ENCODE peak calls at places on chromosomes 6 and 20, in eight cellular contexts. H is IMR-90; S is HepG2; L is BJ; C is skeletal muscle cell; T is CD4-positive, CD25-positive, alpha-beta regulatory T cell; W is activated T-helper 1 cell treated with Interleukin-2 at 50 U/mL for 16 hours; A is GM23248. M is an unnamed sample.

GRCh38 chr6:157967486-157967885 is 14.2 kb upstream of the SYNJ2 start:
- DNase-seq in T (no peak), S (no peak), L (no peak), A (no peak), W (no peak), C (no peak), H (no peak), M (no peak)

GRCh38 chr20:25058797-25059486 is 1.0 kb upstream of the ACSS1 start:
- DNase-seq in C (no peak), W (no peak), H (peak; percentile 3), A (peak; percentile 30), T (peak; percentile 22), S (peak; percentile 44), L (no peak), M (no peak)

GRCh38 chr6:51182884-51183283 is 364.2 kb downstream of the TFAP2B start:
- DNase-seq in W (no peak), S (no peak), A (no peak), H (no peak), T (no peak), L (no peak), C (no peak), M (no peak)

GRCh38 chr6:20921533-20921932 is 387.3 kb downstream of the CDKAL1 start:
- DNase-seq in C (peak; percentile 31), L (peak; percentile 23), H (peak; percentile 61), A (peak; percentile 65), S (no peak), W (no peak), T (no peak), M (no peak)

GRCh38 chr6:7098974-7099373 is 8.8 kb upstream of the RREB1 start:
- DNase-seq in L (no peak), W (no peak), T (no peak), A (no peak), S (no peak), C (no peak), H (no peak), M (no peak)

GRCh38 chr6:17413313-17413750 is 19.9 kb downstream of the CAP2 start:
- DNase-seq in C (no peak), S (no peak), T (no peak), H (peak; percentile 91), W (no peak), L (no peak), A (peak; percentile 75), M (no peak)

GRCh38 chr6:103154779-103155572 is 1704.7 kb downstream of the HACE1 start:
- DNase-seq in T (no peak), S (no peak), C (no peak), A (no peak), H (no peak), W (no peak), L (no peak), M (no peak)

GRCh38 chr6:100160913-100161312 is 166.9 kb upstream of the MCHR2 start:
- DNase-seq in S (no peak), H (no peak), T (no peak), C (no peak), W (no peak), L (no peak), A (no peak), M (no peak)

GRCh38 chr6:117491916-117492315 is 9.4 kb downstream of the DCBLD1 start:
- DNase-seq in C (no peak), S (no peak), W (no peak), A (peak; percentile 79), H (peak; percentile 58), L (no peak), T (no peak), M (no peak)

GRCh38 chr6:149896491-149896890 is 1.4 kb downstream of the RAET1E start:
- DNase-seq in L (no peak), H (peak; percentile 52), T (no peak), S (no peak), A (peak; percentile 77), W (no peak), C (no peak), M (no peak)

GRCh38 chr20:18496042-18496441 is 983 bp downstream of the RBBP9 start:
- DNase-seq in W (no peak), L (no peak), C (no peak), S (no peak), A (peak; percentile 16), T (no peak), H (no peak), M (no peak)

GRCh38 chr6:62891065-62891647 is 320.1 kb upstream of the FKBP1C start:
- DNase-seq in A (peak; percentile 27), S (peak; percentile 24), H (no peak), W (no peak), L (no peak), C (no peak), T (peak; percentile 2), M (no peak)

GRCh38 chr6:11761744-11762620 is 16.6 kb downstream of the ADTRP start:
- DNase-seq in W (no peak), T (no peak), L (no peak), H (no peak), C (no peak), A (peak; percentile 32), S (no peak), M (no peak)

M was measured in non-pigmented ciliary epithelial cell.